ENCODE peak calls at places on chromosome 18, in four cellular contexts. G is fibroblast of mammary gland; P is stimulated activated CD8-positive, alpha-beta memory T cell treated with anti-CD3 and anti-CD28 coated beads, Interleukin-2, amount 100 ng/mL, for 1 hour; N is ELR. E is an unnamed sample.

GRCh38 chr18:65753520-65753919 is 2.7 kb downstream of the CDH7 start:
- DNase-seq in G (no peak), P (no peak), N (no peak), E (no peak)

GRCh38 chr18:62710417-62710816 is 4.9 kb upstream of the PHLPP1 start:
- DNase-seq in G (peak; percentile 41), P (no peak), N (peak; percentile 47), E (no peak)

GRCh38 chr18:40917096-40917495 is 1037.9 kb upstream of the PIK3C3 start:
- DNase-seq in G (peak; percentile 43), P (no peak), N (peak; percentile 57), E (no peak)

GRCh38 chr18:23502516-23503037 is 734 bp upstream of the RMC1 start:
- DNase-seq in G (no peak), P (no peak), N (no peak), E (no peak)

GRCh38 chr18:2971741-2972552 is 41.0 kb downstream of the LPIN2 start:
- DNase-seq in G (peak; percentile 51), P (peak; percentile 50), N (no peak), E (no peak)

GRCh38 chr18:4144201-4144600 is 310.9 kb downstream of the DLGAP1 start:
- DNase-seq in G (no peak), P (no peak), N (no peak), E (no peak)

GRCh38 chr18:7926526-7926925 is 359.4 kb downstream of the PTPRM start:
- DNase-seq in G (no peak), P (no peak), N (peak; percentile 24), E (no peak)

GRCh38 chr18:79068946-79069791 is at the start of gene ATP9B:
- DNase-seq in G (peak; percentile 96), P (peak; percentile 95), N (peak; percentile 94), E (peak; percentile 81)

GRCh38 chr18:59264136-59264571 is 9.1 kb downstream of the RAX start:
- DNase-seq in G (no peak), P (no peak), N (no peak), E (no peak)

GRCh38 chr18:23716516-23716915 is 27.3 kb downstream of the LAMA3 start:
- DNase-seq in G (peak; percentile 91), P (no peak), N (peak; percentile 91), E (no peak)

GRCh38 chr18:51337406-51337805 is 139.9 kb upstream of the MEX3C start:
- DNase-seq in G (peak; percentile 72), P (no peak), N (no peak), E (no peak)